ENCODE peak calls at places on chromosome 5, in six cellular contexts. One of them, this sample, is unnamed. For H3K36me3 and H3K9me2, the result is how much of the 10 kb centered on the place peaks cover.

GRCh38 chr5:8633706-8634105 is 764.8 kb downstream of the MTRR start:
- DNase-seq in SK-N-SH: no peak
- DNase-seq in GM23248: peak
- DNase-seq in HCT116: no peak
- DNase-seq in PC-3: peak
- DNase-seq in hepatocyte: no peak
- DNase-seq in this sample: peak

GRCh38 chr5:147731708-147732551 is 50.6 kb downstream of the JAKMIP2 start:
- DNase-seq in SK-N-SH: no peak
- DNase-seq in GM23248: no peak
- DNase-seq in HCT116: no peak
- DNase-seq in PC-3: no peak
- DNase-seq in hepatocyte: no peak
- DNase-seq in this sample: no peak

GRCh38 chr5:90747693-90748092 is 189.1 kb downstream of the ADGRV1 start:
- DNase-seq in SK-N-SH: no peak
- DNase-seq in GM23248: no peak
- DNase-seq in HCT116: no peak
- DNase-seq in PC-3: peak
- DNase-seq in hepatocyte: no peak
- DNase-seq in this sample: no peak

GRCh38 chr5:107985144-107985543 is 314.4 kb upstream of the EFNA5 start:
- DNase-seq in SK-N-SH: no peak
- DNase-seq in GM23248: peak
- DNase-seq in HCT116: peak
- DNase-seq in PC-3: peak
- DNase-seq in hepatocyte: peak
- DNase-seq in this sample: no peak

GRCh38 chr5:1005904-1006655 is 2.5 kb upstream of the NKD2 start:
- DNase-seq in SK-N-SH: no peak
- DNase-seq in GM23248: no peak
- DNase-seq in HCT116: no peak
- DNase-seq in PC-3: no peak
- DNase-seq in hepatocyte: no peak
- DNase-seq in this sample: no peak

GRCh38 chr5:5523066-5523505 is 100.6 kb downstream of the ICE1 start:
- DNase-seq in SK-N-SH: no peak
- DNase-seq in GM23248: peak
- DNase-seq in HCT116: peak
- DNase-seq in PC-3: peak
- DNase-seq in hepatocyte: no peak
- DNase-seq in this sample: peak

GRCh38 chr5:68848086-68848485 is 245.7 kb upstream of the SLC30A5 start:
- DNase-seq in SK-N-SH: no peak
- DNase-seq in GM23248: peak
- DNase-seq in HCT116: no peak
- DNase-seq in PC-3: peak
- DNase-seq in hepatocyte: no peak
- DNase-seq in this sample: no peak

GRCh38 chr5:54821445-54822330 is 163.7 kb downstream of the ESM1 start:
- DNase-seq in SK-N-SH: no peak
- DNase-seq in GM23248: no peak
- DNase-seq in HCT116: no peak
- DNase-seq in PC-3: no peak
- DNase-seq in hepatocyte: no peak
- DNase-seq in this sample: no peak

GRCh38 chr5:67680109-67680508 is 483.5 kb upstream of the CD180 start:
- DNase-seq in SK-N-SH: no peak
- DNase-seq in GM23248: peak
- DNase-seq in HCT116: no peak
- DNase-seq in PC-3: no peak
- DNase-seq in hepatocyte: no peak
- DNase-seq in this sample: no peak

GRCh38 chr5:73487815-73488214 is 10.4 kb upstream of the BTF3 start:
- DNase-seq in SK-N-SH: no peak
- DNase-seq in GM23248: no peak
- DNase-seq in HCT116: no peak
- DNase-seq in PC-3: no peak
- DNase-seq in hepatocyte: no peak
- DNase-seq in this sample: no peak

GRCh38 chr5:76319673-76320072 is 83.4 kb upstream of the IQGAP2 start:
- DNase-seq in SK-N-SH: no peak
- DNase-seq in GM23248: no peak
- DNase-seq in HCT116: no peak
- DNase-seq in PC-3: no peak
- DNase-seq in hepatocyte: no peak
- DNase-seq in this sample: no peak

GRCh38 chr5:42492978-42493377 is 69.7 kb downstream of the GHR start:
- DNase-seq in SK-N-SH: no peak
- DNase-seq in GM23248: no peak
- DNase-seq in HCT116: no peak
- DNase-seq in PC-3: no peak
- DNase-seq in hepatocyte: no peak
- DNase-seq in this sample: no peak

GRCh38 chr5:83401775-83402174 is 69.8 kb upstream of the VCAN start:
- DNase-seq in SK-N-SH: no peak
- DNase-seq in GM23248: no peak
- DNase-seq in HCT116: no peak
- DNase-seq in PC-3: no peak
- DNase-seq in hepatocyte: no peak
- DNase-seq in this sample: no peak

GRCh38 chr5:180436275-180436674 is 57.9 kb upstream of the CNOT6 start:
- DNase-seq in SK-N-SH: no peak
- DNase-seq in GM23248: no peak
- DNase-seq in HCT116: no peak
- DNase-seq in PC-3: no peak
- DNase-seq in hepatocyte: no peak
- DNase-seq in this sample: no peak

GRCh38 chr5:81590498-81591384 is 160.2 kb downstream of the SSBP2 start:
- DNase-seq in SK-N-SH: no peak
- DNase-seq in GM23248: no peak
- DNase-seq in HCT116: no peak
- DNase-seq in PC-3: no peak
- DNase-seq in hepatocyte: no peak
- DNase-seq in this sample: no peak

GRCh38 chr5:180070726-180071417 is 687 bp downstream of the RNF130 start:
- DNase-seq in SK-N-SH: peak
- DNase-seq in GM23248: peak
- DNase-seq in HCT116: no peak
- DNase-seq in PC-3: peak
- DNase-seq in hepatocyte: peak
- DNase-seq in this sample: no peak

GRCh38 chr5:1164696-1165630 is 36.4 kb upstream of the SLC6A19 start:
- DNase-seq in SK-N-SH: no peak
- DNase-seq in GM23248: no peak
- DNase-seq in HCT116: no peak
- DNase-seq in PC-3: no peak
- DNase-seq in hepatocyte: no peak
- DNase-seq in this sample: no peak

GRCh38 chr5:99105216-99105615 is 176.4 kb upstream of the CHD1 start:
- DNase-seq in SK-N-SH: no peak
- DNase-seq in GM23248: peak
- DNase-seq in HCT116: no peak
- DNase-seq in PC-3: peak
- DNase-seq in hepatocyte: no peak
- DNase-seq in this sample: no peak

GRCh38 chr5:168472329-168472728 is 13.9 kb upstream of the RARS1 start:
- DNase-seq in SK-N-SH: no peak
- DNase-seq in GM23248: peak
- DNase-seq in HCT116: no peak
- DNase-seq in PC-3: peak
- DNase-seq in hepatocyte: peak
- DNase-seq in this sample: no peak

GRCh38 chr5:157744055-157745011 is 821 bp downstream of the LSM11 start:
- DNase-seq in SK-N-SH: peak
- DNase-seq in GM23248: peak
- DNase-seq in HCT116: no peak
- DNase-seq in PC-3: peak
- DNase-seq in hepatocyte: no peak
- DNase-seq in this sample: peak

GRCh38 chr5:44398382-44398781 is 9.2 kb upstream of the FGF10 start:
- DNase-seq in SK-N-SH: no peak
- DNase-seq in GM23248: no peak
- DNase-seq in HCT116: no peak
- DNase-seq in PC-3: no peak
- DNase-seq in hepatocyte: no peak
- DNase-seq in this sample: no peak

GRCh38 chr5:99022250-99022649 is 93.4 kb upstream of the CHD1 start:
- DNase-seq in SK-N-SH: no peak
- DNase-seq in GM23248: no peak
- DNase-seq in HCT116: no peak
- DNase-seq in PC-3: no peak
- DNase-seq in hepatocyte: no peak
- DNase-seq in this sample: no peak

GRCh38 chr5:132655821-132656773 is 1.9 kb upstream of the IL13 start:
- DNase-seq in SK-N-SH: peak
- DNase-seq in GM23248: peak
- DNase-seq in HCT116: no peak
- DNase-seq in PC-3: no peak
- DNase-seq in hepatocyte: peak
- DNase-seq in this sample: no peak

GRCh38 chr5:61450170-61450815 is 118.2 kb downstream of the ZSWIM6 start:
- DNase-seq in SK-N-SH: no peak
- DNase-seq in GM23248: peak
- DNase-seq in HCT116: peak
- DNase-seq in PC-3: peak
- DNase-seq in hepatocyte: peak
- DNase-seq in this sample: no peak

GRCh38 chr5:4514067-4514648 is 626.0 kb upstream of the ADAMTS16 start:
- DNase-seq in SK-N-SH: no peak
- DNase-seq in GM23248: no peak
- DNase-seq in HCT116: no peak
- DNase-seq in PC-3: peak
- DNase-seq in hepatocyte: no peak
- DNase-seq in this sample: no peak

GRCh38 chr5:175714686-175715085 is 56.8 kb downstream of the HRH2 start:
- DNase-seq in SK-N-SH: no peak
- DNase-seq in GM23248: no peak
- DNase-seq in HCT116: no peak
- DNase-seq in PC-3: no peak
- DNase-seq in hepatocyte: no peak
- DNase-seq in this sample: no peak

GRCh38 chr5:16929347-16929746 is 6.7 kb downstream of the MYO10 start:
- DNase-seq in SK-N-SH: no peak
- DNase-seq in GM23248: no peak
- DNase-seq in HCT116: no peak
- DNase-seq in PC-3: no peak
- DNase-seq in hepatocyte: no peak
- DNase-seq in this sample: no peak
- H3K36me3 ChIP-seq in SK-N-SH: under half
- H3K36me3 ChIP-seq in GM23248: under half
- H3K36me3 ChIP-seq in HCT116: under half
- H3K36me3 ChIP-seq in PC-3: under half
- H3K36me3 ChIP-seq in hepatocyte: under half
- H3K36me3 ChIP-seq in this sample: under half

GRCh38 chr5:116914869-116915504 is 340.4 kb upstream of the SEMA6A start:
- DNase-seq in SK-N-SH: no peak
- DNase-seq in GM23248: no peak
- DNase-seq in HCT116: no peak
- DNase-seq in PC-3: no peak
- DNase-seq in hepatocyte: no peak
- DNase-seq in this sample: no peak
- H3K9me2 ChIP-seq in SK-N-SH: under half
- H3K9me2 ChIP-seq in GM23248: under half
- H3K9me2 ChIP-seq in HCT116: under half
- H3K9me2 ChIP-seq in PC-3: under half
- H3K9me2 ChIP-seq in hepatocyte: under half
- H3K9me2 ChIP-seq in this sample: under half

DNA sequence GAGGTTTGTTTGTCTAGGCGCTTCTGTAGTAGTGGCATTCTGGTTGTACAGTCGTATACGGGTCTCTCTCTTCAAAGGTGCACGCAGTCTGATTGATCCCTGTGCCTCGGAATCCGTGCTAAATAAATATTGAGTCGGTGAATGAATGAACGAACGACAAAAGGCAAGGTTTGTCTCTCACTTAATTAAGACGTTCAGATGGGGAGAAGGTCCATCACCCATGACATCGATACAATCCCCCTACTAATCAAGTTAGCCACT is 500 bp upstream of the CREBRF start:
- DNase-seq in SK-N-SH: peak
- DNase-seq in GM23248: peak
- DNase-seq in HCT116: no peak
- DNase-seq in PC-3: no peak
- DNase-seq in hepatocyte: no peak
- DNase-seq in this sample: no peak
- H3K27ac ChIP-seq in SK-N-SH: peak
- H3K27ac ChIP-seq in GM23248: no peak
- H3K27ac ChIP-seq in HCT116: no peak
- H3K27ac ChIP-seq in PC-3: no peak
- H3K27ac ChIP-seq in hepatocyte: peak
- H3K27ac ChIP-seq in this sample: no peak

GRCh38 chr5:127007522-127007921 is 22.8 kb downstream of the MARCHF3 start:
- DNase-seq in SK-N-SH: no peak
- DNase-seq in GM23248: no peak
- DNase-seq in HCT116: no peak
- DNase-seq in PC-3: no peak
- DNase-seq in hepatocyte: no peak
- DNase-seq in this sample: no peak
- H3K36me3 ChIP-seq in SK-N-SH: under half
- H3K36me3 ChIP-seq in GM23248: under half
- H3K36me3 ChIP-seq in HCT116: under half
- H3K36me3 ChIP-seq in PC-3: under half
- H3K36me3 ChIP-seq in hepatocyte: under half
- H3K36me3 ChIP-seq in this sample: under half